ENCODE peak calls at places on chromosomes 13 and 19, in four cellular contexts. X is SK-N-SH, J is HepG2, G is K562. F is an unnamed sample.

GRCh38 chr13:49585220-49586157 is at the start of gene RCBTB1:
- DNase-seq in J (peak; percentile 52), G (peak; percentile 64), X (peak; percentile 99), F (peak; percentile 18)

GRCh38 chr19:32146664-32147063 is 198.7 kb upstream of the ZNF507 start:
- DNase-seq in J (no peak), X (no peak), G (no peak), F (no peak)

GRCh38 chr19:10142701-10143375 is 23.1 kb upstream of the EIF3G start:
- DNase-seq in J (no peak), X (no peak), G (no peak), F (no peak)

GRCh38 chr13:30884543-30884942 is 21.5 kb upstream of the MEDAG start:
- DNase-seq in X (no peak), G (peak; percentile 9), J (no peak), F (no peak)

GRCh38 chr19:40424637-40425449 is 949 bp downstream of the SERTAD1 start:
- DNase-seq in G (peak; percentile 56), J (no peak), X (no peak), F (no peak)

GRCh38 chr19:3679581-3679980 is 20.7 kb downstream of the PIP5K1C start:
- DNase-seq in G (no peak), J (no peak), X (no peak), F (no peak)

GRCh38 chr13:87820221-87820620 is 149.1 kb downstream of the SLITRK5 start:
- DNase-seq in X (no peak), J (no peak), G (no peak), F (no peak)

GRCh38 chr19:4567584-4568071 is 8.1 kb upstream of the SEMA6B start:
- DNase-seq in X (peak; percentile 88), J (peak; percentile 40), G (peak; percentile 87), F (no peak)

GRCh38 chr13:97492684-97493371 is 58.9 kb downstream of the RAP2A start:
- DNase-seq in X (no peak), J (no peak), G (no peak), F (no peak)

GRCh38 chr19:50415661-50416033 is 3.1 kb upstream of the SPIB start:
- DNase-seq in X (no peak), G (peak; percentile 74), J (no peak), F (no peak)

GRCh38 chr13:31927219-31927653 is 104.3 kb upstream of the FRY start:
- DNase-seq in J (peak; percentile 19), G (no peak), X (no peak), F (no peak)

GRCh38 chr19:17942181-17942580 is 9.4 kb downstream of the CCDC124 start:
- DNase-seq in X (no peak), G (no peak), J (no peak), F (no peak)

GRCh38 chr19:44748426-44749254 is at the start of gene BCL3:
- DNase-seq in J (no peak), G (peak; percentile 69), X (peak; percentile 76), F (no peak)

GRCh38 chr19:9848060-9848459 is 12.9 kb downstream of the PIN1 start:
- DNase-seq in G (peak; percentile 30), X (peak; percentile 81), J (no peak), F (no peak)

GRCh38 chr13:64675256-64675892 is 2554.8 kb downstream of the PCDH9 start:
- DNase-seq in X (no peak), G (no peak), J (peak; percentile 32), F (no peak)

GRCh38 chr19:4705413-4706131 is 18.1 kb downstream of the DPP9 start:
- DNase-seq in X (no peak), J (peak; percentile 89), G (no peak), F (no peak)

GRCh38 chr19:47608908-47609879 is at the start of gene BICRA:
- DNase-seq in G (peak; percentile 88), X (peak; percentile 92), J (peak; percentile 65), F (no peak)

GRCh38 chr13:49935171-49936084 is 712 bp downstream of the SPRYD7 start:
- DNase-seq in G (peak; percentile 76), X (no peak), J (peak; percentile 17), F (peak; percentile 66)

GRCh38 chr13:112843392-112844250 is 125.4 kb upstream of the MCF2L start:
- DNase-seq in G (no peak), J (no peak), X (no peak), F (no peak)

GRCh38 chr19:10143700-10144099 is 24.0 kb upstream of the EIF3G start:
- DNase-seq in X (no peak), J (no peak), G (no peak), F (no peak)

GRCh38 chr13:79936368-79937136 is 404.4 kb downstream of the SPRY2 start:
- DNase-seq in J (peak; percentile 3), X (peak; percentile 61), G (no peak), F (no peak)

GRCh38 chr13:43874512-43875092 is 4.9 kb downstream of the CCDC122 start:
- DNase-seq in G (peak; percentile 0), X (peak; percentile 11), J (no peak), F (no peak)

GRCh38 chr19:18433039-18433691 is 4.8 kb downstream of the ISYNA1 start:
- DNase-seq in X (peak; percentile 75), G (peak; percentile 72), J (no peak), F (no peak)

GRCh38 chr13:55538424-55538823 is 1602.3 kb upstream of the PRR20A start:
- DNase-seq in X (no peak), G (no peak), J (no peak), F (no peak)

DNA sequence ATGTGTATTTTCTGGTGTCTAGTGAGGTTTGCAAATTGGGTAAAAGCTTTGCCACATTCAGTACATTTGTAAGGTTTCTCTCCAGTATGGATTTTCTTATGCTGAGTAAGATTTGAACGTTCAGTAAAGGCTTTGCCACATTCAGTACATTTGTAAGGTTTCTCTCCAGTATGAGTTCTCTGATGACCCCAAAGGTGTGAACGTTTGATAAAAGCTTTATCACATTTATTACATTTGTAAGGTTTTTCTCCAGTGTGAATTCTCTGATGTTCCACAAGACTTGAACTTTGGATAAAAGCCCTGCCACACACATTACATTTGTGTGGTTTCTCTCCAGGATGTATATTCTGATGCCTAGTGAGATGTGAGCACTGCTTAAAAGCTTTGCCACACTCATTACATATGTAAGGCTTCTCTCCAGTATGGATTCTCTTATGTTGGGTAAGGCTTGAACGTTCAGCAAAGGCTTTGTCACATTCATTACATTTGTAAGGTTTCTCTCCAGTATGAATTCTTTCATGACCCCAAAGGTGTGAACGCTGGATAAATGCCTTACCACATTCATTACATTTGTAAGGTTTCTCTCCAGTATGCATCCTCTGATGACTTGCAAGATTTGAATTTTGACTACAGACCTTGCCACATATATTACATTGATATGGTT is 17.4 kb downstream of the ZNF677 start:
- DNase-seq in X (no peak), J (no peak), G (no peak), F (no peak)
- TF ChIP-seq ELF1 in X (no peak), J (no peak), G (no peak), F (no peak)

GRCh38 chr13:37531054-37531453 is 67.5 kb downstream of the POSTN start:
- DNase-seq in X (no peak), G (no peak), J (no peak), F (no peak)

GRCh38 chr13:37526710-37527446 is 71.7 kb downstream of the POSTN start:
- DNase-seq in J (no peak), G (no peak), X (no peak), F (no peak)
- TF ChIP-seq ZBTB33 in J (no peak), G (no peak), X (no peak), F (no peak)

DNA sequence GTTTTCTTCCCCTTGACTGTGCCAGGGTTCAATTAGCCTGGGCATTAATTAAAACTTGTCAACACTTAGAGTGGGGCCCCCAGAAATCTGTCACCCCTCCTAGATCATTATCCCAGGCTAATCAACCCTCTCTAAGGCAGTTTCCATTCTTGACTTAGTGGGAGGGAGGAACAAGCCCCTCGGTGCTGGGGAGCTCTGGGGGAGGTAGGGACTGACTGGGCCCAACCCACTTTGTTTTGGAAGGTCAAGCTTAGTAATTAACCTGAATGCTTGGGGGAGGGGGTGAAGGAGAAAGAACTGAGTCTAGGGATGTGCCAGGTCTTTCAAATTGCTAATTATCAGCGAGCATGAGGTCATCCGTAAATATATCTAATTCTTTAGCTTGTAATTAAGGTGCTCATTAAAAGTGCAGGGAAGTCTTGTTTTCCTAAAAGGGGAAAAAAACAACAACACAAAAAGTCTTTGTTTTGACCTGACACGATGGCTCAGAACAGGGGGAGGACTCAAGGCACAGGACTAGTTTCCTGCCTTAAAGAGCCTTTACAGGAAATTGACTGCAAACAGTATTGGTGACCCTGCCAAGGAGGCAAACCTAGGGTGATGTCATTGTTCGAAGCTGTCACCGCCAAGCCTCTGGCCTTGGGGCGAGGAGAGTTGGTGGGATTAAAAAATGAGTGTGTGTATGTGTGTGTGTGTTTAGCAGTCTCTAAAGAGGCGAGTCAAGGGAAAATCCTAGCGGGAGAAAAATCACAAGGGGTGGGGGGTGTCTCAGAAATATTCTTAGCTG is 19.4 kb downstream of the ACTN4 start:
- DNase-seq in X (no peak), J (no peak), G (no peak), F (no peak)
- H3K4me1 ChIP-seq in X (peaks cover 72% of the 10 kb centered on the region), J (peaks cover 100% of the 10 kb centered on the region), G (peaks cover 61% of the 10 kb centered on the region), F (peaks cover 98% of the 10 kb centered on the region)

GRCh38 chr13:99731747-99732146 is 230.5 kb downstream of the TM9SF2 start:
- DNase-seq in X (peak; percentile 42), G (no peak), J (no peak), F (no peak)
- TF ChIP-seq ELF1 in X (no peak), G (no peak), J (no peak), F (no peak)

GRCh38 chr19:16025108-16026101 is 50.9 kb upstream of the TPM4 start:
- DNase-seq in X (peak; percentile 61), G (peak; percentile 60), J (peak; percentile 61), F (peak; percentile 56)

GRCh38 chr19:16027528-16027927 is 48.8 kb upstream of the TPM4 start:
- DNase-seq in X (no peak), J (no peak), G (no peak), F (no peak)

GRCh38 chr19:16026131-16026530 is 50.2 kb upstream of the TPM4 start:
- DNase-seq in X (peak; percentile 7), J (no peak), G (no peak), F (no peak)

GRCh38 chr19:16024266-16025107 is 51.8 kb upstream of the TPM4 start:
- DNase-seq in G (no peak), J (no peak), X (peak; percentile 9), F (no peak)

DNA sequence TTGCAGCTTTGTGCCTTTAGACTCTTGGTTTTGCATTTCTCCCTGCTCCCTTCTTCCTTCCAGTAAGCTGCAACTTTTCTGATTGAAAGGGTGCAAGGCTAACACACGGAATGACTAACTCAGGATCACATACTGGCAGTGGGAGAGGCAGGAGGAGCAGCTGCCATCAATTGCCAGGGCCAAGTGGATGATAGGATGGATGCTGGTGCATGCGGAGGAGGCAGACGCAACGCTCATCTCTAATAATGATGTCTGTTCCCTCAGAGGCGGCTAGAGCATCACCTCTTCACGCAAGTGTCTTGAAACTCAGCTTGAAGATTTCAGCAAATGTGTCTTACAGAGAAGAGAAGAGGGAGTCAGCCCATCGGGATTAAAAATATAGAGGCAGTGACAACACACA is 49.5 kb upstream of the TPM4 start:
- DNase-seq in G (no peak), J (no peak), X (peak; percentile 4), F (no peak)
- TF ChIP-seq ZBTB33 in G (no peak), J (no peak), X (no peak), F (no peak)

F was measured in HCT116.